ENCODE peak calls at places on chromosomes 12 and 14, in four cellular contexts. One of them, this sample, is unnamed.

GRCh38 chr14:96901227-96901626 is 104.0 kb downstream of the VRK1 start:
- DNase-seq in sciatic nerve: no peak
- DNase-seq in cardiac muscle cell: no peak
- DNase-seq in HT-29: no peak
- DNase-seq in this sample: no peak

GRCh38 chr14:84029720-84030119 is 1500.2 kb upstream of the FLRT2 start:
- DNase-seq in sciatic nerve: no peak
- DNase-seq in cardiac muscle cell: no peak
- DNase-seq in HT-29: no peak
- DNase-seq in this sample: no peak

GRCh38 chr12:119713551-119714031 is 45.7 kb downstream of the PRKAB1 start:
- DNase-seq in sciatic nerve: no peak
- DNase-seq in cardiac muscle cell: no peak
- DNase-seq in HT-29: no peak
- DNase-seq in this sample: no peak

GRCh38 chr14:103578401-103579075 is 15.8 kb downstream of the COA8 start:
- DNase-seq in sciatic nerve: no peak
- DNase-seq in cardiac muscle cell: no peak
- DNase-seq in HT-29: no peak
- DNase-seq in this sample: no peak

GRCh38 chr12:34598851-34599529 is 576.7 kb downstream of the ALG10 start:
- DNase-seq in sciatic nerve: peak; percentile 13
- DNase-seq in cardiac muscle cell: no peak
- DNase-seq in HT-29: no peak
- DNase-seq in this sample: no peak

GRCh38 chr12:4518106-4518728 is 20.5 kb upstream of the RAD51AP1 start:
- DNase-seq in sciatic nerve: no peak
- DNase-seq in cardiac muscle cell: no peak
- DNase-seq in HT-29: no peak
- DNase-seq in this sample: no peak

GRCh38 chr12:14167005-14167628 is 185.7 kb upstream of the GRIN2B start:
- DNase-seq in sciatic nerve: no peak
- DNase-seq in cardiac muscle cell: peak; percentile 56
- DNase-seq in HT-29: peak; percentile 79
- DNase-seq in this sample: no peak

GRCh38 chr12:89060133-89060532 is 292.2 kb downstream of the DUSP6 start:
- DNase-seq in sciatic nerve: no peak
- DNase-seq in cardiac muscle cell: no peak
- DNase-seq in HT-29: no peak
- DNase-seq in this sample: no peak

GRCh38 chr12:4947297-4947696 is 37.6 kb downstream of the KCNA1 start:
- DNase-seq in sciatic nerve: no peak
- DNase-seq in cardiac muscle cell: no peak
- DNase-seq in HT-29: no peak
- DNase-seq in this sample: no peak

GRCh38 chr12:42756841-42757661 is 167.5 kb upstream of the PRICKLE1 start:
- DNase-seq in sciatic nerve: no peak
- DNase-seq in cardiac muscle cell: peak; percentile 19
- DNase-seq in HT-29: peak; percentile 65
- DNase-seq in this sample: no peak

GRCh38 chr12:57606016-57606311 is 1.3 kb downstream of the DTX3 start:
- DNase-seq in sciatic nerve: no peak
- DNase-seq in cardiac muscle cell: no peak
- DNase-seq in HT-29: no peak
- DNase-seq in this sample: no peak

GRCh38 chr14:42554091-42554490 is 947.4 kb downstream of the LRFN5 start:
- DNase-seq in sciatic nerve: no peak
- DNase-seq in cardiac muscle cell: no peak
- DNase-seq in HT-29: no peak
- DNase-seq in this sample: no peak

GRCh38 chr14:91413547-91414474 is 3.8 kb downstream of the CCDC88C start:
- DNase-seq in sciatic nerve: no peak
- DNase-seq in cardiac muscle cell: no peak
- DNase-seq in HT-29: peak; percentile 32
- DNase-seq in this sample: no peak

GRCh38 chr14:74652541-74652940 is 40.5 kb upstream of the LTBP2 start:
- DNase-seq in sciatic nerve: no peak
- DNase-seq in cardiac muscle cell: no peak
- DNase-seq in HT-29: no peak
- DNase-seq in this sample: no peak

GRCh38 chr12:131102991-131103609 is 149.4 kb downstream of the ADGRD1 start:
- DNase-seq in sciatic nerve: peak; percentile 57
- DNase-seq in cardiac muscle cell: no peak
- DNase-seq in HT-29: no peak
- DNase-seq in this sample: no peak

GRCh38 chr14:104999361-104999760 is 13.8 kb downstream of the CLBA1 start:
- DNase-seq in sciatic nerve: no peak
- DNase-seq in cardiac muscle cell: no peak
- DNase-seq in HT-29: no peak
- DNase-seq in this sample: no peak

GRCh38 chr12:24948452-24948815 is 467 bp downstream of the BCAT1 start:
- DNase-seq in sciatic nerve: no peak
- DNase-seq in cardiac muscle cell: peak; percentile 12
- DNase-seq in HT-29: no peak
- DNase-seq in this sample: peak; percentile 28